ENCODE peak calls at places on chromosomes 5 and 9, in four cellular contexts. W is MM.1S, H is endothelial cell of umbilical vein, T is GM23338. E is an unnamed sample.

GRCh38 chr5:134527156-134527960 is 1.9 kb downstream of the JADE2 start:
- DNase-seq in W (peak; percentile 72), H (peak; percentile 84), T (peak; percentile 95), E (peak; percentile 69)

GRCh38 chr5:90866915-90867715 is 308.5 kb downstream of the ADGRV1 start:
- DNase-seq in W (no peak), H (peak; percentile 75), T (no peak), E (no peak)

GRCh38 chr5:147310059-147310704 is 75.4 kb downstream of the STK32A start:
- DNase-seq in W (no peak), H (peak; percentile 96), T (peak; percentile 33), E (peak; percentile 91)

GRCh38 chr5:21810737-21811316 is 1042.3 kb downstream of the CDH12 start:
- DNase-seq in W (peak; percentile 34), H (peak; percentile 51), T (peak; percentile 64), E (peak; percentile 81)

GRCh38 chr5:137836301-137836700 is 31.4 kb upstream of the MYOT start:
- DNase-seq in W (no peak), H (no peak), T (no peak), E (no peak)

GRCh38 chr9:35566417-35566816 is 38.6 kb upstream of the TESK1 start:
- DNase-seq in W (no peak), H (no peak), T (no peak), E (no peak)

GRCh38 chr9:17402309-17402708 is 176.6 kb upstream of the SH3GL2 start:
- DNase-seq in W (peak; percentile 7), H (peak; percentile 29), T (peak; percentile 77), E (peak; percentile 30)

GRCh38 chr9:132698989-132699388 is 28.7 kb downstream of the GTF3C4 start:
- DNase-seq in W (no peak), H (peak; percentile 93), T (no peak), E (no peak)

GRCh38 chr9:72721086-72721485 is 199.7 kb downstream of the TMC1 start:
- DNase-seq in W (no peak), H (no peak), T (peak; percentile 74), E (no peak)

GRCh38 chr9:135282001-135282731 is 194.7 kb downstream of the OLFM1 start:
- DNase-seq in W (peak; percentile 49), H (no peak), T (no peak), E (peak; percentile 65)

GRCh38 chr9:76269789-76270188 is 124.4 kb downstream of the RFK start:
- DNase-seq in W (no peak), H (peak; percentile 12), T (no peak), E (no peak)

GRCh38 chr5:91020065-91020800 is 362.9 kb downstream of the ARRDC3 start:
- DNase-seq in W (no peak), H (no peak), T (no peak), E (no peak)

GRCh38 chr5:143826909-143827514 is 15.1 kb downstream of the HMHB1 start:
- DNase-seq in W (peak; percentile 92), H (peak; percentile 15), T (no peak), E (peak; percentile 90)

GRCh38 chr9:111743275-111743674 is 51.5 kb downstream of the SHOC1 start:
- DNase-seq in W (no peak), H (peak; percentile 21), T (no peak), E (peak; percentile 88)

GRCh38 chr5:174897281-174897950 is 173.0 kb downstream of the MSX2 start:
- DNase-seq in W (no peak), H (no peak), T (no peak), E (no peak)

GRCh38 chr5:52119768-52120167 is 667.9 kb upstream of the ITGA1 start:
- DNase-seq in W (no peak), H (no peak), T (peak; percentile 27), E (no peak)

GRCh38 chr9:974993-975739 is 1.3 kb upstream of the DMRT3 start:
- DNase-seq in W (no peak), H (no peak), T (peak; percentile 51), E (no peak)

GRCh38 chr5:101611039-101611438 is 685.0 kb downstream of the SLCO4C1 start:
- DNase-seq in W (no peak), H (no peak), T (no peak), E (no peak)

GRCh38 chr9:34178698-34179527 is at the start of gene UBAP1:
- DNase-seq in W (peak; percentile 96), H (peak; percentile 99), T (peak; percentile 99), E (peak; percentile 94)

GRCh38 chr5:175236176-175236575 is 207.8 kb downstream of the DRD1 start:
- DNase-seq in W (no peak), H (no peak), T (no peak), E (no peak)

GRCh38 chr5:82445729-82446349 is 167.7 kb upstream of the RPS23 start:
- DNase-seq in W (no peak), H (no peak), T (no peak), E (no peak)

GRCh38 chr5:82440041-82440440 is 161.9 kb upstream of the RPS23 start:
- DNase-seq in W (no peak), H (no peak), T (no peak), E (no peak)
- H2AFZ ChIP-seq in W (no peak overlapping the region), H (no peak overlapping the region), T (no peak overlapping the region), E (no peak overlapping the region)

DNA sequence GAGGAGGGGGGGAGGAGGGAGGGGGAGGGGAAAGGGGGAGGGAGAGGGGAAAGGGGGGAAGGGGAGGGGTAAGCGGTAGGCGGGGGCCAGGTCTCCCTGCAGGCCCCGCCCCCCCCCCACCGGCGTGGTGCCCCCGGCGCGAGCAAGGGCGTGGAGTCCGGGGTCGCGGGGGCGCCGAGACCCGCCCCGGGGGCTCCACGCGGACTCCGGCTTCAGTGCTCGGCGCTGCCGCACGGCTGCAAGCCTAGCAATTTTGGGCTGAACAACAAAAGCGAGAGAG is 10.8 kb downstream of the C9orf50 start:
- DNase-seq in W (peak; percentile 6), H (no peak), T (no peak), E (no peak)
- H3K4me3 ChIP-seq in W (peak overlapping the region; percentile 51), H (peak overlapping the region; percentile 56), T (peak overlapping the region; percentile 81), E (peak overlapping the region; percentile 75)

DNA sequence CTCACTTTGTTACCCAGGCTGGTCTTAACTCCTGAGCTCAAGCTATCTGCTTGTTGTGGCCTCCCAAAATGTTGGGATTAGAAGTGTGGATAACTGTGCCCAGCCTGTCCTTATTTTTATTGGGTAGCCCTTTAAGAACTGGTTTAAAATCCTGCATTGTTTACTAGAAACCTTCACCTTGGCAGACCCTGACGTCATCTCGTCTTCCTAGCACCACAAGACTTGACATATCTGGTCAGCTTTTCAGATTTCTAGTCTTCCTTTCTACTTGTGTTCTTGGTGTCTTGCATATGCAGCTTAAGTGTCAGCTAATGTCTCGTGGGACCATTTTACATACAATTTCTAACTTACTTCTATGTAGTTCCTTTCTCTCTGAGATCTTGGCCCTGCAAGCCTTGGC is 258.9 kb downstream of the IZUMO3 start:
- DNase-seq in W (no peak), H (no peak), T (no peak), E (no peak)
- H3K79me2 ChIP-seq in W (no peaks in the 10 kb centered on the region), H (no peaks in the 10 kb centered on the region), T (no peaks in the 10 kb centered on the region), E (no peaks in the 10 kb centered on the region)

GRCh38 chr5:98962587-98962986 is 33.8 kb upstream of the CHD1 start:
- DNase-seq in W (no peak), H (no peak), T (no peak), E (no peak)

GRCh38 chr5:98968056-98968564 is 39.3 kb upstream of the CHD1 start:
- DNase-seq in W (no peak), H (no peak), T (no peak), E (no peak)

GRCh38 chr5:98963019-98963418 is 34.2 kb upstream of the CHD1 start:
- DNase-seq in W (no peak), H (no peak), T (peak; percentile 76), E (no peak)

GRCh38 chr5:98964621-98965020 is 35.8 kb upstream of the CHD1 start:
- DNase-seq in W (no peak), H (no peak), T (no peak), E (no peak)

DNA sequence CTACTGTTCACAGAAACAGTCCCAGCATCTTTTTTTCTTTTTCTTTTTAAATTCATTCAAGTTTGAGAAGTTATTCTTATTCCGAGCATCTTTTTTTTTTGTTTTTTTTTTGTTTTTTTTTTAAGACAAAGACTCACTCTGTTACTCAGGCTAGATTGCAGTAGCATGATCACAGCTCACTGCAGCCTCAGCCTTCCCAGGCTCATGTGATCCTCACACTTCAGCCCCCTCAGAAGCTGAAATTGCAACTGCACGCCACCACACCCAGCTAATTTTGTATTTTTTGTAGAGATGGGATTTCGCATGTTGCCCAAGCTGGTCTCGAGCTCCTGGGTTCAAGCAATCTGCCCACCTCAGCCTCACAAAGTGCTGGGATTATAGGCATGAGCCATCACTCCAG is 36.4 kb upstream of the CHD1 start:
- DNase-seq in W (no peak), H (no peak), T (no peak), E (no peak)
- H2AFZ ChIP-seq in W (no peak overlapping the region), H (no peak overlapping the region), T (no peak overlapping the region), E (no peak overlapping the region)

GRCh38 chr9:92481029-92481633 is 1.2 kb downstream of the ASPN start:
- DNase-seq in W (no peak), H (no peak), T (no peak), E (peak; percentile 48)
- H3K4me3 ChIP-seq in W (no peak overlapping the region), H (no peak overlapping the region), T (no peak overlapping the region), E (no peak overlapping the region)

GRCh38 chr5:176450077-176450476 is 1.9 kb downstream of the FAF2 start:
- DNase-seq in W (no peak), H (no peak), T (no peak), E (no peak)

GRCh38 chr5:176446884-176447537 is 1.2 kb upstream of the FAF2 start:
- DNase-seq in W (no peak), H (peak; percentile 35), T (peak; percentile 36), E (no peak)

GRCh38 chr5:176447538-176447981 is 625 bp upstream of the FAF2 start:
- DNase-seq in W (peak; percentile 27), H (no peak), T (no peak), E (peak; percentile 17)

GRCh38 chr5:176444742-176445141 is 3.4 kb upstream of the FAF2 start:
- DNase-seq in W (no peak), H (no peak), T (no peak), E (no peak)

GRCh38 chr5:176447982-176448608 is at the start of gene FAF2:
- DNase-seq in W (peak; percentile 98), H (peak; percentile 99), T (peak; percentile 99), E (peak; percentile 99)
- H3K79me2 ChIP-seq in W (peaks cover 46% of the 10 kb centered on the region), H (peaks cover 38% of the 10 kb centered on the region), T (peaks cover 45% of the 10 kb centered on the region), E (peaks cover 54% of the 10 kb centered on the region)

DNA sequence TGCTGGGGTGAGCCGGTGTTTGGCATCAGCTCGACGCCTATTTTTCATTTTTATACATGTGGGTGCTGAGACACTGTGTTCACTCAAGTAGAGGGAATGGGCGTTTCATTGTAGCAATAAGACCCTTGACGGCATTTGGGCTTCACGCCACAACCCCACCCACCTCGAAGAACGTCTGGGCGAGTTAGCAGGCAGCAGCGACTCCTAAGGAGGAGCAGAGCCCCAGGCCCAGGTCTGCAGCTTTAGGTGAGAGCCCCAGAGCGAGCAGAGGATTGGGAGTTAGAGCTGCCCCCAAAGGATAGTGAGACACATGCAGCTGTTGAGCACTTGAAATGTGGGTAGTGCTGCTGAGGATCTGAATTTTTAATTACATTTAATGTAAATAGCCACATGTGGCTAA is 1.6 kb upstream of the ZFP62 start:
- DNase-seq in W (no peak), H (no peak), T (peak; percentile 82), E (no peak)
- H2AFZ ChIP-seq in W (no peak overlapping the region), H (no peak overlapping the region), T (no peak overlapping the region), E (no peak overlapping the region)

DNA sequence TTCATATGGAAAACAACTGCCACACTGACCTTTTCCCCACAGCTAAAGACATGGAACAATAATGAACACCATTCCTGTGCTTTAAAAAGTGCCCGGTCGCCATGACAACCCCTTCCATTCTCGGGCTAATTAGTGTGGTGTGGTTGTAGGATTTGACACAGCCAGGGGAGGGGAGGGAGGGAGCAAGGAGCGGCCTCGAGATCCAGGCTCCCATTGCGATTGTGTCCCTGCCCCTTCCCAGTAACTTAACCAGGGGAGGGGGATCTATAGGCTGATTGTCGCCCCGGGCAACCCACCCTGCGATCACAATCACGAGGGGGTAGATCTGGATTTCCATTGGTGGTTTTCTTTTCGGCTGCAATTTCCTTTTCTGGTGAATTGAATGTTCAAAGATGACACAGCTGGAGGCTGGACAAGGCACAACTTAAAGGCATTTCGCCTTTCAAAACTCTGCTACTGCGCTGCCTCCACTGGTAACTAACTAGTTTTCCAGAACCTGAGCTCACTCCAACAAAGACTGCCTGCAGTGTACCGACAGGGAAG is 96.7 kb upstream of the RETREG1 start:
- DNase-seq in W (no peak), H (peak; percentile 60), T (peak; percentile 73), E (no peak)
- H3K4me3 ChIP-seq in W (no peak overlapping the region), H (no peak overlapping the region), T (peak overlapping the region; percentile 46), E (no peak overlapping the region)